ENCODE peak calls at places on chromosomes 3 and 15, in seven cellular contexts. J is neuronal stem cell, H is H9, V is mesendoderm, T is IMR-90, I is mesenchymal stem cell, M is trophoblast cell. P is an unnamed sample.

GRCh38 chr15:74035121-74035829 is 40.8 kb downstream of the PML start:
- DNase-seq in J (no peak), H (no peak), V (no peak), T (no peak), I (no peak), M (no peak), P (no peak)

GRCh38 chr15:47517737-47518136 is 199.6 kb upstream of the SEMA6D start:
- DNase-seq in J (peak), H (no peak), V (no peak), T (peak), I (peak), M (no peak), P (no peak)

GRCh38 chr3:135865085-135865484 is 100.4 kb upstream of the PPP2R3A start:
- DNase-seq in J (no peak), H (no peak), V (no peak), T (peak), I (no peak), M (no peak), P (no peak)

GRCh38 chr3:141840737-141841544 is 35.5 kb upstream of the ATP1B3 start:
- DNase-seq in J (no peak), H (no peak), V (peak), T (no peak), I (no peak), M (no peak), P (no peak)

GRCh38 chr3:183114779-183115178 is 15.5 kb upstream of the MCCC1 start:
- DNase-seq in J (no peak), H (peak), V (peak), T (no peak), I (no peak), M (no peak), P (peak)

GRCh38 chr15:93073465-93073952 is 15.5 kb downstream of the RGMA start:
- DNase-seq in J (no peak), H (peak), V (peak), T (no peak), I (no peak), M (no peak), P (peak)

GRCh38 chr3:193040836-193041672 is 123.4 kb upstream of the MB21D2 start:
- DNase-seq in J (peak), H (no peak), V (peak), T (peak), I (peak), M (no peak), P (no peak)

GRCh38 chr15:63250312-63250965 is 27.0 kb upstream of the APH1B start:
- DNase-seq in J (no peak), H (no peak), V (no peak), T (peak), I (peak), M (peak), P (no peak)

GRCh38 chr3:14177580-14178246 is 688 bp downstream of the XPC start:
- DNase-seq in J (no peak), H (no peak), V (no peak), T (peak), I (no peak), M (no peak), P (no peak)

GRCh38 chr15:68186671-68187397 is 18.3 kb downstream of the CALML4 start:
- DNase-seq in J (no peak), H (no peak), V (no peak), T (peak), I (no peak), M (no peak), P (no peak)

GRCh38 chr3:42256135-42256819 is 9.7 kb downstream of the CCK start:
- DNase-seq in J (no peak), H (no peak), V (no peak), T (peak), I (no peak), M (no peak), P (no peak)

GRCh38 chr15:74664028-74664616 is 31.7 kb downstream of the EDC3 start:
- DNase-seq in J (no peak), H (no peak), V (no peak), T (peak), I (peak), M (no peak), P (no peak)

GRCh38 chr3:66037986-66038369 is 740 bp downstream of the MAGI1 start:
- DNase-seq in J (no peak), H (no peak), V (no peak), T (no peak), I (peak), M (no peak), P (no peak)

GRCh38 chr3:12884790-12885584 is 43.6 kb upstream of the RPL32 start:
- DNase-seq in J (no peak), H (no peak), V (no peak), T (no peak), I (no peak), M (no peak), P (no peak)

GRCh38 chr3:170585937-170586310 is at the start of gene SLC7A14:
- DNase-seq in J (no peak), H (peak), V (peak), T (peak), I (peak), M (no peak), P (peak)

GRCh38 chr3:69326821-69327433 is 59.0 kb downstream of the FRMD4B start:
- DNase-seq in J (no peak), H (no peak), V (no peak), T (no peak), I (no peak), M (no peak), P (no peak)

GRCh38 chr15:42786978-42787377 is 50.0 kb upstream of the CDAN1 start:
- DNase-seq in J (no peak), H (no peak), V (no peak), T (no peak), I (no peak), M (no peak), P (no peak)

GRCh38 chr3:126678691-126679317 is 23.9 kb upstream of the TXNRD3 start:
- DNase-seq in J (no peak), H (no peak), V (no peak), T (no peak), I (no peak), M (no peak), P (no peak)

GRCh38 chr15:57527382-57528091 is 64.2 kb upstream of the MYZAP start:
- DNase-seq in J (peak), H (peak), V (peak), T (peak), I (peak), M (peak), P (peak)

GRCh38 chr15:65374334-65374733 is 3.5 kb downstream of the IGDCC3 start:
- DNase-seq in J (no peak), H (no peak), V (no peak), T (no peak), I (no peak), M (no peak), P (no peak)

GRCh38 chr15:65057549-65057940 is 10.2 kb downstream of the RASL12 start:
- DNase-seq in J (no peak), H (no peak), V (no peak), T (no peak), I (no peak), M (no peak), P (no peak)

GRCh38 chr3:85567074-85567676 is 608.4 kb downstream of the CADM2 start:
- DNase-seq in J (peak), H (peak), V (peak), T (peak), I (no peak), M (peak), P (peak)

GRCh38 chr3:126517291-126517951 is at the start of gene UROC1:
- DNase-seq in J (no peak), H (no peak), V (no peak), T (no peak), I (no peak), M (no peak), P (no peak)

GRCh38 chr3:23648965-23649328 is 156.8 kb upstream of the UBE2E1 start:
- DNase-seq in J (no peak), H (no peak), V (no peak), T (peak), I (no peak), M (no peak), P (no peak)

GRCh38 chr3:99639579-99639978 is 1.2 kb downstream of the COL8A1 start:
- DNase-seq in J (no peak), H (no peak), V (no peak), T (peak), I (peak), M (no peak), P (no peak)

GRCh38 chr3:37096292-37096691 is 78.1 kb downstream of the LRRFIP2 start:
- DNase-seq in J (no peak), H (no peak), V (peak), T (peak), I (peak), M (no peak), P (no peak)

GRCh38 chr3:168877899-168878298 is 782.2 kb upstream of the GOLIM4 start:
- DNase-seq in J (no peak), H (no peak), V (peak), T (no peak), I (no peak), M (peak), P (no peak)

GRCh38 chr3:141489184-141489583 is 2.4 kb downstream of the RASA2 start:
- DNase-seq in J (no peak), H (no peak), V (peak), T (no peak), I (no peak), M (no peak), P (no peak)

GRCh38 chr15:43799209-43799944 is 643 bp downstream of the SERINC4 start:
- DNase-seq in J (no peak), H (peak), V (peak), T (no peak), I (no peak), M (no peak), P (no peak)

GRCh38 chr15:94855409-94856266 is 624.3 kb downstream of the MCTP2 start:
- DNase-seq in J (no peak), H (no peak), V (no peak), T (no peak), I (no peak), M (no peak), P (no peak)

GRCh38 chr3:184255291-184256039 is 5.9 kb downstream of the CAMK2N2 start:
- DNase-seq in J (no peak), H (no peak), V (no peak), T (no peak), I (no peak), M (no peak), P (no peak)

GRCh38 chr3:50738252-50738598 is 63.5 kb downstream of the DOCK3 start:
- DNase-seq in J (no peak), H (no peak), V (no peak), T (no peak), I (no peak), M (no peak), P (no peak)
- H3K23ac ChIP-seq in J (no peak), H (no peak), V (no peak), T (no peak), I (no peak), M (no peak), P (no peak)

GRCh38 chr3:128198313-128198712 is 45.0 kb downstream of the EEFSEC start:
- DNase-seq in J (no peak), H (no peak), V (peak), T (no peak), I (no peak), M (no peak), P (no peak)

GRCh38 chr3:128203171-128203570 is 49.9 kb downstream of the EEFSEC start:
- DNase-seq in J (no peak), H (no peak), V (no peak), T (no peak), I (no peak), M (no peak), P (no peak)

GRCh38 chr3:128205616-128206015 is 52.3 kb downstream of the EEFSEC start:
- DNase-seq in J (no peak), H (no peak), V (no peak), T (no peak), I (no peak), M (no peak), P (no peak)

GRCh38 chr3:128197855-128198254 is 44.6 kb downstream of the EEFSEC start:
- DNase-seq in J (no peak), H (no peak), V (no peak), T (no peak), I (no peak), M (no peak), P (no peak)

GRCh38 chr3:128201158-128201755 is 48.0 kb downstream of the EEFSEC start:
- DNase-seq in J (no peak), H (no peak), V (no peak), T (no peak), I (no peak), M (no peak), P (no peak)
- H3K23ac ChIP-seq in J (no peak), H (no peak), V (no peak), T (no peak), I (no peak), M (no peak), P (no peak)

DNA sequence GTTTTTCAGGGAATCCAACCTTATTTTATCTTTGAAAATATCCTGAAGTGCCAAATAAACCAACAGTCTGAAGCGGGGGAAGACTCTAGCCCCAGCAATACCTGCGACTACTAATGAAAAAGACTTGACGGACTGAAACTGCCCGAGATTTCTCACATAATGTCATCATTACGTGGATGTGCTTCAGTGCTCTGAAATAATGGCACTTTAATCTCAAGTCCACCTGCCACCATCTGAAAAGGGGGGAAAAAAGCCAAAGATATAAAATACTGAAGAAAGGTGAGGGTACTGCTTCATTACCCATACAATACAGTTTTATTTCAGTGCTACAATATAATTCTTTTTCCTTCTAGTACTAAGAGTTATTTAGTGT is 64.3 kb upstream of the ATP2C1 start:
- DNase-seq in J (no peak), H (no peak), V (no peak), T (no peak), I (no peak), M (no peak), P (no peak)
- H3K23ac ChIP-seq in J (no peak), H (no peak), V (no peak), T (no peak), I (no peak), M (no peak), P (no peak)

GRCh38 chr15:90909976-90910375 is 6.9 kb downstream of the MAN2A2 start:
- DNase-seq in J (no peak), H (no peak), V (no peak), T (no peak), I (no peak), M (no peak), P (no peak)
- H3K23ac ChIP-seq in J (no peak), H (no peak), V (no peak), T (no peak), I (no peak), M (no peak), P (no peak)

GRCh38 chr3:51720292-51721061 is 13.6 kb downstream of the GRM2 start:
- DNase-seq in J (no peak), H (no peak), V (no peak), T (no peak), I (no peak), M (no peak), P (no peak)
- H3K23ac ChIP-seq in J (no peak), H (no peak), V (no peak), T (no peak), I (no peak), M (no peak), P (no peak)

GRCh38 chr3:160635213-160635612 is 41.7 kb upstream of the ARL14 start:
- DNase-seq in J (no peak), H (no peak), V (peak), T (no peak), I (no peak), M (no peak), P (no peak)
- H3K23ac ChIP-seq in J (no peak), H (no peak), V (no peak), T (no peak), I (no peak), M (no peak), P (no peak)

DNA sequence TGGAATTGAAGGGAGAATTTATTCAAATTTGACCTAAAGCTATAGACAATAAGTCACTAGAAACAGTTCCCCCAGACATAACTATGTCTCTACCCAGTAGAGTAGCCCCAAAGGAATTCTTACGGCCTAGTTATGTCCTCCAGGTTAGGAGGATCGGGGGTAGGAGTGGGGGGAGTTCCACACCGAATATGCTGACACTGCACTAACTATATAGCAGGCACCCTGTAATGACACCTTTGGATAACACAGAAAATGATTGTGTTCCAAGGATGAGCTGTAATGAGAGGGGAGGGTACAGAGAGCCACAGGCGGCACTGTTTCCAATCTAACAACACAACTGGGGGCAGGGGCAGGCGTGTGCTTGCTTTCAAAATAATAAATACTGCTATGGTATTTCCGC is 376.2 kb upstream of the RORA start:
- DNase-seq in J (no peak), H (no peak), V (no peak), T (no peak), I (no peak), M (no peak), P (no peak)
- H3K23ac ChIP-seq in J (no peak), H (no peak), V (no peak), T (no peak), I (no peak), M (no peak), P (no peak)

P was measured in H1.